ENCODE peak calls at places on chromosomes 3 and 15, in four cellular contexts. R is PC-3, B is OCI-LY7, J is cardiac muscle cell. X is an unnamed sample.

GRCh38 chr15:48221885-48222284 is 15.8 kb downstream of the SLC12A1 start:
- DNase-seq in R (no peak), B (no peak), J (no peak), X (no peak)

GRCh38 chr3:174430986-174431385 is 428.1 kb upstream of the NAALADL2 start:
- DNase-seq in R (no peak), B (no peak), J (no peak), X (no peak)

GRCh38 chr3:196931828-196932587 is 10.3 kb downstream of the NCBP2 start:
- DNase-seq in R (no peak), B (peak), J (no peak), X (no peak)

GRCh38 chr3:191360620-191361019 is 30.3 kb upstream of the UTS2B start:
- DNase-seq in R (peak), B (no peak), J (no peak), X (no peak)

GRCh38 chr15:74529911-74530310 is 11.1 kb upstream of the ARID3B start:
- DNase-seq in R (peak), B (no peak), J (peak), X (no peak)

GRCh38 chr15:75947117-75947516 is 43.4 kb downstream of the FBXO22 start:
- DNase-seq in R (peak), B (no peak), J (peak), X (no peak)

GRCh38 chr3:42756681-42757213 is 16.3 kb downstream of the CCDC13 start:
- DNase-seq in R (no peak), B (no peak), J (no peak), X (no peak)

GRCh38 chr15:65655026-65655425 is 33.3 kb downstream of the SLC24A1 start:
- DNase-seq in R (peak), B (no peak), J (peak), X (no peak)

GRCh38 chr3:50231581-50231980 is 4.4 kb upstream of the GNAI2 start:
- DNase-seq in R (no peak), B (no peak), J (no peak), X (no peak)

GRCh38 chr3:119562307-119562961 is 3.0 kb upstream of the CD80 start:
- DNase-seq in R (no peak), B (no peak), J (no peak), X (no peak)

GRCh38 chr3:172648736-172649135 is 62.1 kb downstream of the NCEH1 start:
- DNase-seq in R (no peak), B (no peak), J (peak), X (no peak)

GRCh38 chr15:66629817-66630576 is 64.2 kb upstream of the LCTL start:
- DNase-seq in R (no peak), B (no peak), J (no peak), X (no peak)

GRCh38 chr3:168620854-168621253 is 525.1 kb upstream of the GOLIM4 start:
- DNase-seq in R (peak), B (peak), J (peak), X (peak)
- TF ChIP-seq CTCF in R (peak), B (peak), J (peak), X (peak)

GRCh38 chr3:146382386-146382785 is 87.0 kb downstream of the PLSCR2 start:
- DNase-seq in R (peak), B (no peak), J (peak), X (no peak)
- TF ChIP-seq CTCF in R (peak), B (no peak), J (peak), X (no peak)

GRCh38 chr3:15023719-15024118 is 41.4 kb downstream of the MRPS25 start:
- DNase-seq in R (no peak), B (no peak), J (no peak), X (no peak)
- TF ChIP-seq CTCF in R (no peak), B (no peak), J (no peak), X (no peak)

DNA sequence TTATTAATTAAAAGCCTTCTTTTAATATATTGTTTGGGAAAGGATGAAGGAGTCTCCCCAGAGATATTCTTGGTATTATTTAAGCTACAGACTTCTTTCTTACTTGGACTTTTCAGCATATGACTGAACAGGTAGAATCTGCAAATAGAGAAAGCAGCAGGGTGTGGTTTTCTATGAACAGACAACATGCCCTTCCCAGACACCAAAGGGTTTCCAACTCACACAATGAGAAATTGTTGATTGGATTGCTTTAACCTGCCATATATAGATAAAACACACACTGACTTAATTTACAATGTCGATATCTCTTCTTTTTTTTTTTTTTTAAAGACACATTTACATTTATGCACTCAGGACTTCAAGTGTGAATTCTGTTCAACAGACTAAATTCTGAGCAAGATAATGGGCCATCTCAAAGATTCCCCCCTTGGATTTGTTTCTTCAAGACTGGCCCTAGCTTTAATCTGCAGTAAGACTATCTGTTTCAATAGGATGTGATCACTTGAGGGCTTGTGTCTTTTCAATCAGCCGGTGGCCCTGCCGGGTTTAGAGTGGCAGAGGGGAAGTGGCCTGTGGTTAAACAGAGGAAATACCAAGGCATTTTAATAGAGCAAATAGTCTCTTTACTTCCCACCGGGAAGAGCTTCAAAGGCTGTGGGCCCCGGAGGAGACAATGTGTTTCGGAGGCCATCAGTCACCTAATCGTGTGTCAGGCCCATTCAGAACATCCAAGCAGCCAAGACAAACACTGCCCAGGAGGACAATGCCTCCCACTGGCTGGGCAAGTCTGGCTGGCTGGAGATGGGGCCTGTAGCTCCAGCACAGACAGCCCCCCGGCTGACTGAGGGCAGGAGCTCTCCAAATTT is 6.1 kb downstream of the IL17RD start:
- DNase-seq in R (peak), B (peak), J (no peak), X (no peak)
- TF ChIP-seq CTCF in R (peak), B (no peak), J (no peak), X (no peak)

GRCh38 chr3:10709110-10709781 is 106.8 kb upstream of the SLC6A11 start:
- DNase-seq in R (no peak), B (no peak), J (no peak), X (no peak)
- TF ChIP-seq CTCF in R (peak), B (no peak), J (no peak), X (no peak)

GRCh38 chr3:32423534-32423933 is 31.9 kb downstream of the CMTM7 start:
- DNase-seq in R (no peak), B (peak), J (no peak), X (no peak)
- TF ChIP-seq CTCF in R (no peak), B (peak), J (no peak), X (no peak)

X was measured in nephron progenitor cell.